ENCODE peak calls at places on chromosomes 3 and 15, in four cellular contexts. One of them, this sample, is unnamed.

GRCh38 chr15:30990451-30991300 is 752 bp downstream of the MTMR10 start:
- DNase-seq in right cardiac atrium: no peak
- DNase-seq in hippocampal formation: no peak
- DNase-seq in CD8-positive, alpha-beta memory T cell: no peak
- DNase-seq in this sample: peak

GRCh38 chr15:31333820-31334219 is 7.2 kb downstream of the KLF13 start:
- DNase-seq in right cardiac atrium: peak
- DNase-seq in hippocampal formation: no peak
- DNase-seq in CD8-positive, alpha-beta memory T cell: no peak
- DNase-seq in this sample: no peak

GRCh38 chr3:122619040-122619439 is 41.6 kb downstream of the PARP15 start:
- DNase-seq in right cardiac atrium: no peak
- DNase-seq in hippocampal formation: no peak
- DNase-seq in CD8-positive, alpha-beta memory T cell: no peak
- DNase-seq in this sample: no peak

GRCh38 chr3:171379281-171379680 is 80.9 kb downstream of the TNIK start:
- DNase-seq in right cardiac atrium: no peak
- DNase-seq in hippocampal formation: no peak
- DNase-seq in CD8-positive, alpha-beta memory T cell: no peak
- DNase-seq in this sample: peak

GRCh38 chr3:142958707-142959106 is 4.8 kb downstream of the PAQR9 start:
- DNase-seq in right cardiac atrium: peak
- DNase-seq in hippocampal formation: no peak
- DNase-seq in CD8-positive, alpha-beta memory T cell: no peak
- DNase-seq in this sample: no peak

GRCh38 chr15:45642203-45642932 is 7.5 kb downstream of the SQOR start:
- DNase-seq in right cardiac atrium: peak
- DNase-seq in hippocampal formation: no peak
- DNase-seq in CD8-positive, alpha-beta memory T cell: no peak
- DNase-seq in this sample: no peak

GRCh38 chr15:57423599-57424140 is 47.4 kb downstream of the CGNL1 start:
- DNase-seq in right cardiac atrium: no peak
- DNase-seq in hippocampal formation: no peak
- DNase-seq in CD8-positive, alpha-beta memory T cell: no peak
- DNase-seq in this sample: no peak

GRCh38 chr3:194322701-194323174 is 28.4 kb downstream of the CPN2 start:
- DNase-seq in right cardiac atrium: no peak
- DNase-seq in hippocampal formation: no peak
- DNase-seq in CD8-positive, alpha-beta memory T cell: no peak
- DNase-seq in this sample: no peak

GRCh38 chr3:195133462-195133861 is 137.5 kb downstream of the XXYLT1 start:
- DNase-seq in right cardiac atrium: peak
- DNase-seq in hippocampal formation: peak
- DNase-seq in CD8-positive, alpha-beta memory T cell: peak
- DNase-seq in this sample: no peak

GRCh38 chr3:13494463-13495350 is 14.6 kb downstream of the HDAC11 start:
- DNase-seq in right cardiac atrium: peak
- DNase-seq in hippocampal formation: peak
- DNase-seq in CD8-positive, alpha-beta memory T cell: peak
- DNase-seq in this sample: peak

GRCh38 chr3:45426161-45426560 is 37.8 kb downstream of the LARS2 start:
- DNase-seq in right cardiac atrium: no peak
- DNase-seq in hippocampal formation: no peak
- DNase-seq in CD8-positive, alpha-beta memory T cell: no peak
- DNase-seq in this sample: no peak

This sample was measured in testis.